ENCODE peak calls at places on chromosomes 13 and 19, in seven cellular contexts. F, O, D, U, H, V and X are unnamed samples.

GRCh38 chr19:10292206-10292788 is 2.5 kb downstream of the ICAM5 start:
- DNase-seq in D (peak), H (no peak), F (peak), U (peak), O (no peak), V (peak), X (peak)

GRCh38 chr13:66114127-66114526 is 1116.0 kb downstream of the PCDH9 start:
- DNase-seq in V (no peak), D (no peak), U (peak), F (no peak), O (no peak), H (no peak), X (no peak)

GRCh38 chr13:62846302-62846701 is 1430.7 kb upstream of the PCDH20 start:
- DNase-seq in V (no peak), U (no peak), H (no peak), D (no peak), F (no peak), O (no peak), X (no peak)

GRCh38 chr13:98173431-98173921 is 3.6 kb downstream of the RNF113B start:
- DNase-seq in U (no peak), D (no peak), F (no peak), O (no peak), V (peak), H (no peak), X (no peak)

GRCh38 chr13:20616059-20616797 is 49.3 kb downstream of the IFT88 start:
- DNase-seq in V (no peak), O (no peak), U (no peak), D (no peak), H (no peak), F (no peak), X (no peak)

GRCh38 chr19:44653343-44653742 is 9.6 kb downstream of the PVR start:
- DNase-seq in D (no peak), V (no peak), F (no peak), U (no peak), H (no peak), O (no peak), X (no peak)

GRCh38 chr19:5973376-5973775 is 4.6 kb downstream of the RANBP3 start:
- DNase-seq in H (no peak), U (no peak), F (no peak), O (no peak), D (no peak), V (no peak), X (no peak)

GRCh38 chr13:45138282-45138681 is 18.0 kb downstream of the GTF2F2 start:
- DNase-seq in F (no peak), U (no peak), H (no peak), O (no peak), V (no peak), D (no peak), X (no peak)

GRCh38 chr13:70950664-70951063 is 842.4 kb upstream of the KLHL1 start:
- DNase-seq in V (peak), H (no peak), F (no peak), O (no peak), U (no peak), D (no peak), X (no peak)

GRCh38 chr19:54475706-54476105 is 2.6 kb upstream of the CDC42EP5 start:
- DNase-seq in H (no peak), V (no peak), F (no peak), U (no peak), O (no peak), D (no peak), X (no peak)

GRCh38 chr19:45771331-45771933 is 2.4 kb upstream of the SIX5 start:
- DNase-seq in D (no peak), U (no peak), F (peak), V (no peak), H (no peak), O (no peak), X (no peak)

DNA sequence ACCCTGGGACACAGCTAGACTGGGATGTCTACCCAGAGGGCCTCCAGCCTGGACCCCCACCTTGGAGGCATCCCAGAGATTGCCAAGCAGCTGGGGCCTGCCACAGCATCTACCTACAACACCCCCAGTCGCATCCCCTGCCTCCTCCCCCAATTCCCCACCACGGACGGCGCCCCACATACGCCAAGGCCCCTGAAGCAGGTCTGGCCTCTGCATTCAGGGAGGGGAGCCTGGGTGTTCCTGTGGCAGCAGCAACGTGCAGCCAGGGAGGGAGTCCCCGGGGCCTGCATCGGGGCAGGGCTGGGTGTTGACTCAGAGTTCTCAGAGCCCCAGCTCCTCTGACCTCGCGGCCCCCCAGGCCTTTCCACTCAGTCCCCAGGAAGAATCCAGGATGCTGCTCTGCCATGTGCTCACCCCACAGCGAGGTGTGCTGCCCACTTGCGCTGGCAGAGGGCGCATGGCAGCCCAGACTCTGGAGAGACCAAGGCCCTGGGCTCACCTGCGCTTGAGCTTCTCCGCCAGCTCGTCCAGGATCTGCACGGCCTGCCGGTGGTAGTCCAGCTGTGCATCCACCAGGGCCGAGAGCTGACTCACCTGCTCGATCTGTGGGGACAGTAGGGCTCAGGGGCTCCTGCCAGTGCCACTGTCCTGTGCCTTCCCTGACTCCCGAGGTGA is 19.6 kb downstream of the MPND start:
- DNase-seq in U (no peak), O (no peak), H (no peak), D (no peak), V (no peak), F (peak), X (no peak)
- TF ChIP-seq TAF1 in U (no peak), O (no peak), H (no peak), D (no peak), V (no peak), F (no peak), X (no peak)

GRCh38 chr13:35549481-35549880 is 73.0 kb upstream of the MAB21L1 start:
- DNase-seq in O (no peak), D (no peak), H (peak), U (no peak), F (no peak), V (peak), X (no peak)
- TF ChIP-seq TAF1 in O (no peak), D (no peak), H (no peak), U (peak), F (no peak), V (no peak), X (no peak)

DNA sequence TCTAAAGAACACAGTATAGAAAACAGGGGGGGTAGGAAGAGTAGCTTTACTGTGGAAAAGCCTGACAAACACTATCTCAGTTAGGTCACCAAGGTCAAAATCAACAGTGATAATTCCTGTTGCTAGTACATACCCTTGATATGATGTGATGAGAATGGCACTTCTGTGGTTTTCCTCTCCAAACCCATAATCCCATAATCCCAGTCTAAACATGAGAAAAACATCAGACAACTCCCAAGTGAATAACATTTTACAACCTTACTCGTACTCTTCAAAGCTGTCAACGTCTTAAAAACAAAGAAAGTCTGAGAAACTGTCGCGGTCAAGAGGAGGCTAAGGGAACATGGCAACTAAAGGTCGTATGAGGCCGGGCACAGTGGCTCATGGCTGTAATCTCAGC is 137.6 kb downstream of the FOXO1 start:
- DNase-seq in D (no peak), V (peak), H (no peak), U (no peak), F (no peak), O (no peak), X (no peak)
- TF ChIP-seq TAF1 in D (no peak), V (no peak), H (no peak), U (no peak), F (no peak), O (no peak), X (no peak)

GRCh38 chr13:99722931-99723330 is 221.7 kb downstream of the TM9SF2 start:
- DNase-seq in U (no peak), H (peak), F (peak), V (no peak), D (no peak), O (no peak), X (no peak)

GRCh38 chr13:99724633-99725517 is 223.6 kb downstream of the TM9SF2 start:
- DNase-seq in V (no peak), D (no peak), F (no peak), H (peak), U (no peak), O (no peak), X (no peak)

GRCh38 chr13:99722419-99722818 is 221.1 kb downstream of the TM9SF2 start:
- DNase-seq in F (no peak), D (no peak), U (no peak), H (no peak), V (no peak), O (no peak), X (no peak)

GRCh38 chr13:99723847-99724246 is 222.6 kb downstream of the TM9SF2 start:
- DNase-seq in V (no peak), D (no peak), U (no peak), O (no peak), H (no peak), F (peak), X (no peak)

DNA sequence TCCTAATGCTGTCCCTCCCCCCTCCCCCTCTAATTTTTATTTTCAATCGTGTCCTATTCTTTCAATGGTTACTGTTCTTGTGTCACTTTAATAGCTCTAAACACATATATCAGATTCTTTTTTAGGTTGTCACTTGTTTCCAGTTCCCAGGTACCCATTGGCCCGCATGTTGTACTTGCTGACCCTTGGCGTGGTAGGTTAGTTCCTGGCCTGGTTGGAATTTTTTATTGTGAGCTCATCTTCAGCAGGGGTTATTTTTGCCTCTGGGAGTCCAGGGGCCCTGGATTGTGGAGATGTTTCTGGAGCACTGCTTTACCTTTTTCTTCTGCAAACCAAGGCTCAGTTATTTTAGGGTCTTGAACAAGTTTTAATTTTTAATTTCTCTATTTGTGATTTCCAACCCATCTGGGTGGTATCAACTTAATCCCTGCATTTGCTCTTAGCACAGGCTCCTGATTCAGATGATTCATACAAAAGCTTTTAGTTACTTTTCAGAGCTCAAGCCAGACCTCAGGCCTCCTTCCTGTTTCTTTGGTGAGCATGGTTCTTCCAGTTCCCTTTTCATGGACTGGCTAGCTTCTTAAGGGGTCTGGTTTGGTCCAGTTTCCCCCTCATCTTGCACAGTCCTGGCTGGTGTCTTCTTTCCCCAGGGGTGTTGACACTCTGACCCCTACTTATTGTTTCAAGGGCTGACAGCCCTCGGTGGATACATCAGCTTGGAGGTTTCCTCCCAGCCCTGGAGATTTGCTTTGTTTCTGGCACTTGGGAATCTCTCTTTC is 220.5 kb downstream of the TM9SF2 start:
- DNase-seq in H (no peak), O (no peak), V (no peak), U (no peak), D (no peak), F (peak), X (no peak)
- TF ChIP-seq TAF1 in H (no peak), O (no peak), V (no peak), U (no peak), D (no peak), F (no peak), X (no peak)

GRCh38 chr13:79936368-79937136 is 404.4 kb downstream of the SPRY2 start:
- DNase-seq in V (peak), D (no peak), F (no peak), H (no peak), U (peak), O (no peak), X (no peak)
- TF ChIP-seq TAF1 in V (no peak), D (no peak), F (no peak), H (no peak), U (peak), O (no peak), X (no peak)

GRCh38 chr19:38830039-38830733 is 1.4 kb downstream of the ECH1 start:
- DNase-seq in F (no peak), U (no peak), O (no peak), H (no peak), V (no peak), D (no peak), X (no peak)

GRCh38 chr19:38834104-38834490 is 2.5 kb upstream of the ECH1 start:
- DNase-seq in H (no peak), V (no peak), O (no peak), D (no peak), U (no peak), F (no peak), X (no peak)

GRCh38 chr19:38834590-38834989 is 3.0 kb upstream of the ECH1 start:
- DNase-seq in H (no peak), V (no peak), U (no peak), D (no peak), F (no peak), O (no peak), X (no peak)

GRCh38 chr19:38826856-38827551 is 4.6 kb downstream of the ECH1 start:
- DNase-seq in H (no peak), U (no peak), O (no peak), V (no peak), D (no peak), F (no peak), X (no peak)

DNA sequence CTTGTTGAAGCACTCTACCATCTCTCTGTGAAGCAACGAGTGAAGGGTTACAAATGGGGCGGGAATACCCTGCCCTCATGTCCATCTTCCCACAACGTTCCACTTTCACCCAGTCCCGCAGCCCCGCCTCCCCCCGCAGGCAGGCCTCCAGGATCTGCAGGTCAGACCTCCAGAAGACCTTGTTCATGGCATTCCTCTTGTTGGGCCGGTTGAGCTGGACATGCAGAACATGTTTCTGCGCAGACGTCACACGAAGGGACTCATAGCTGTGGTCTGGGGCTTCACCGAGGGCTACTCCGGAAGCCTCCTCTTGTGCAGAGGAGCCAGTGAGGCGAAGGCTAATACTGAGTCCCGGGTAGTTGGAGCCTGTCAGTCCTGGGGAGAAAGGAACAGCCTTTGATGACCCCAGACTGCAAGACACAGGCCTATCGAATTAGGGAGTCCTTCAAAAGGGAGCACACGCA is 420 bp downstream of the ECH1 start:
- DNase-seq in V (peak), F (no peak), U (peak), O (no peak), D (no peak), H (no peak), X (no peak)
- TF ChIP-seq TAF1 in V (no peak), F (no peak), U (peak), O (no peak), D (no peak), H (no peak), X (no peak)